ENCODE peak calls at places on chromosomes 1 and 21, in six cellular contexts. M is right atrium auricular region, L is AG04450, S is AG09309, N is NB4, V is heart left ventricle. Z is an unnamed sample.

GRCh38 chr1:223852337-223852736 is 6.6 kb upstream of the TP53BP2 start:
- DNase-seq in V (no peak), M (no peak), L (no peak), S (no peak), N (no peak), Z (no peak)

GRCh38 chr1:212700892-212701819 is 1.5 kb upstream of the BATF3 start:
- DNase-seq in V (peak; percentile 55), L (peak; percentile 15), N (peak; percentile 90), S (peak; percentile 13), M (peak; percentile 70), Z (peak; percentile 30)

GRCh38 chr21:33372582-33372981 is 30.6 kb upstream of the IFNGR2 start:
- DNase-seq in N (no peak), M (no peak), S (no peak), L (no peak), V (no peak), Z (no peak)

GRCh38 chr1:40332695-40333094 is 15.6 kb upstream of the COL9A2 start:
- DNase-seq in M (no peak), L (no peak), V (no peak), N (no peak), S (no peak), Z (no peak)

GRCh38 chr1:109475261-109475660 is 8.4 kb upstream of the ATXN7L2 start:
- DNase-seq in N (no peak), M (no peak), L (no peak), S (no peak), V (no peak), Z (no peak)

GRCh38 chr1:234925440-234926251 is 203.0 kb downstream of the TOMM20 start:
- DNase-seq in V (no peak), S (peak; percentile 98), M (no peak), N (no peak), L (peak; percentile 97), Z (no peak)

GRCh38 chr1:35524106-35524505 is 33.1 kb downstream of the KIAA0319L start:
- DNase-seq in M (no peak), S (no peak), V (no peak), L (no peak), N (no peak), Z (no peak)

GRCh38 chr1:111754964-111755320 is 759 bp upstream of the DDX20 start:
- DNase-seq in N (peak; percentile 84), S (no peak), M (no peak), L (no peak), V (peak; percentile 61), Z (no peak)

GRCh38 chr1:8256321-8256720 is 61.6 kb upstream of the SLC45A1 start:
- DNase-seq in N (no peak), L (no peak), S (no peak), M (no peak), V (no peak), Z (no peak)

GRCh38 chr1:206469411-206469932 is 804 bp upstream of the IKBKE start:
- DNase-seq in N (no peak), S (no peak), L (no peak), M (no peak), V (no peak), Z (no peak)

GRCh38 chr1:63693956-63694607 is 79.7 kb upstream of the ROR1 start:
- DNase-seq in N (peak; percentile 18), S (no peak), V (no peak), L (no peak), M (no peak), Z (peak; percentile 17)

GRCh38 chr1:180270767-180271639 is 40.9 kb downstream of the LHX4 start:
- DNase-seq in V (peak; percentile 42), L (peak; percentile 68), S (no peak), N (no peak), M (peak; percentile 51), Z (no peak)

GRCh38 chr1:110555807-110556470 is 37.0 kb upstream of the KCNA10 start:
- DNase-seq in S (no peak), L (no peak), V (peak; percentile 80), M (no peak), N (no peak), Z (no peak)

GRCh38 chr1:199954701-199955100 is 72.8 kb upstream of the NR5A2 start:
- DNase-seq in M (no peak), N (no peak), L (no peak), V (no peak), S (no peak), Z (no peak)

GRCh38 chr1:211036701-211037494 is 97.0 kb downstream of the KCNH1 start:
- DNase-seq in V (no peak), M (no peak), S (peak; percentile 89), N (peak; percentile 60), L (peak; percentile 51), Z (no peak)

GRCh38 chr1:187655163-187655562 is 826.4 kb downstream of the PLA2G4A start:
- DNase-seq in L (no peak), V (no peak), M (no peak), S (no peak), N (no peak), Z (no peak)

GRCh38 chr1:41358152-41358937 is 2.9 kb upstream of the FOXO6 start:
- DNase-seq in V (peak; percentile 83), S (no peak), L (no peak), M (no peak), N (peak; percentile 23), Z (no peak)

GRCh38 chr1:207404849-207405525 is 49.1 kb upstream of the CR2 start:
- DNase-seq in L (peak; percentile 38), V (no peak), S (peak; percentile 59), M (no peak), N (peak; percentile 71), Z (no peak)

GRCh38 chr1:185317886-185318310 is 855 bp upstream of the IVNS1ABP start:
- DNase-seq in L (no peak), N (no peak), M (no peak), V (peak; percentile 42), S (no peak), Z (no peak)

GRCh38 chr1:156226116-156226538 is 13.3 kb downstream of the PMF1 start:
- DNase-seq in S (no peak), N (no peak), L (no peak), V (peak; percentile 1), M (no peak), Z (no peak)

GRCh38 chr1:77556045-77556444 is 126.4 kb downstream of the ZZZ3 start:
- DNase-seq in L (no peak), N (no peak), M (no peak), S (no peak), V (no peak), Z (no peak)

GRCh38 chr1:16410803-16411202 is 26.4 kb downstream of the SPATA21 start:
- DNase-seq in M (no peak), N (no peak), S (no peak), L (no peak), V (no peak), Z (no peak)

GRCh38 chr1:10513199-10513598 is 38.4 kb downstream of the PEX14 start:
- DNase-seq in S (no peak), L (no peak), N (no peak), V (no peak), M (no peak), Z (no peak)

GRCh38 chr1:183198463-183198862 is 12.4 kb downstream of the LAMC2 start:
- DNase-seq in M (no peak), L (peak; percentile 78), V (peak; percentile 48), N (peak; percentile 22), S (peak; percentile 46), Z (no peak)

GRCh38 chr1:109201123-109201703 is 12.5 kb upstream of the SARS1 start:
- DNase-seq in M (peak; percentile 23), L (peak; percentile 81), V (peak; percentile 65), N (peak; percentile 81), S (peak; percentile 73), Z (no peak)

GRCh38 chr1:226945106-226945857 is 5.2 kb downstream of the COQ8A start:
- DNase-seq in V (no peak), S (no peak), N (no peak), L (no peak), M (peak; percentile 59), Z (no peak)

GRCh38 chr1:147892731-147893214 is 9.8 kb upstream of the GJA8 start:
- DNase-seq in M (no peak), N (peak; percentile 47), V (no peak), S (peak; percentile 21), L (peak; percentile 24), Z (peak; percentile 23)

GRCh38 chr1:94616503-94616902 is 74.9 kb upstream of the F3 start:
- DNase-seq in L (no peak), N (no peak), V (no peak), M (no peak), S (no peak), Z (no peak)

GRCh38 chr21:38467911-38468310 is 30.4 kb downstream of the ERG start:
- DNase-seq in S (no peak), L (no peak), V (no peak), N (peak; percentile 25), M (no peak), Z (peak; percentile 42)
- TF ChIP-seq CTCF in S (no peak), L (no peak), V (no peak), N (no peak), M (no peak), Z (no peak)

GRCh38 chr1:203462878-203463277 is 12.7 kb upstream of the PRELP start:
- DNase-seq in M (peak; percentile 87), V (no peak), L (no peak), S (peak; percentile 82), N (no peak), Z (no peak)

GRCh38 chr1:203462143-203462542 is 13.5 kb upstream of the PRELP start:
- DNase-seq in N (no peak), L (no peak), S (no peak), V (no peak), M (no peak), Z (no peak)

GRCh38 chr1:203464226-203464625 is 11.4 kb upstream of the PRELP start:
- DNase-seq in M (no peak), L (no peak), N (no peak), S (no peak), V (peak; percentile 45), Z (no peak)

GRCh38 chr1:203464743-203465142 is 10.9 kb upstream of the PRELP start:
- DNase-seq in N (no peak), S (no peak), M (no peak), L (no peak), V (no peak), Z (no peak)

DNA sequence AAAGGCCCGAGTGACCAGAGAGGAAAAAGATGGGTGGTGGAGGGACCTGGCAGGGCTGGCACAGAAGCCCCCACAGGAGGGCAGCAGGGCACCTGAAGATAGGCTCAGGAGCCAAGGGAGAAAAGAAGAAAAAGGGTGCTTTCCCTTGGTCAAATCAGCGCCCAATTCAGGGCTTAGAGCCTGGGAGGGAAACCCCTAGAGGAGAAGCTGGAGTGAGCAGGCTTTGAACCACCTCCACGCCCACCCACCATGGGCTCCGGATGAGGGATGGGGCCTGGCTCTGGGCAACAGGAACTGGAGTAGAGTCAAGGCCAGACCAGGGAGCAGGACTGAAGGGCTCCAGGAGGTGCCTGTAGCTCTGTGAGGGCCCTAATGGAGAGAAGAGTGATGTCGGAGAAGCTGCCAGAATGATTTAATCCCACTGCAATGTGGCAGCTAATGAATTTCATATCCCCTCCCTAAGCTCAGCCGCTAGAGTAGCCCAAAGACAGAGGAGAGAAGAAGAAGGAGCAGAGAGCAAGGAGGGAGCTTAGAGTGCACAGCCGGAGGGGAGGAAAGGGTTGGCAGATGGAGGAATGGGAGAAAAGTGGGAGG is 12.0 kb upstream of the PRELP start:
- DNase-seq in M (no peak), V (no peak), S (no peak), L (no peak), N (no peak), Z (no peak)
- TF ChIP-seq CTCF in M (no peak), V (no peak), S (peak; percentile 29), L (peak; percentile 15), N (no peak), Z (no peak)

GRCh38 chr1:151369621-151370048 is 2.9 kb downstream of the SELENBP1 start:
- DNase-seq in S (no peak), V (no peak), M (no peak), L (no peak), N (peak; percentile 24), Z (no peak)
- TF ChIP-seq CTCF in S (no peak), V (no peak), M (no peak), L (no peak), N (no peak), Z (no peak)

GRCh38 chr1:46747683-46748288 is 28.9 kb upstream of the EFCAB14 start:
- DNase-seq in M (no peak), S (no peak), L (peak; percentile 8), N (peak; percentile 46), V (peak; percentile 40), Z (peak; percentile 35)
- TF ChIP-seq CTCF in M (peak; percentile 81), S (peak; percentile 74), L (peak; percentile 74), N (peak; percentile 72), V (peak; percentile 75), Z (no peak)